ENCODE peak calls at places on chromosomes 4 and X, in nine cellular contexts. One of them, this sample, is unnamed.

GRCh38 chr4:53558061-53558801 is 33.1 kb downstream of the LNX1 start:
- DNase-seq in breast epithelium: no peak
- DNase-seq in CD8-positive, alpha-beta T cell: no peak
- DNase-seq in ovary: no peak
- DNase-seq in heart right ventricle: no peak
- DNase-seq in ascending aorta: no peak
- DNase-seq in CD4-positive, alpha-beta T cell: no peak
- DNase-seq in A549: no peak
- DNase-seq in cardiac muscle cell: no peak
- DNase-seq in this sample: no peak

GRCh38 chr4:159856451-159856850 is 753.6 kb downstream of the RAPGEF2 start:
- DNase-seq in ascending aorta: no peak
- DNase-seq in cardiac muscle cell: peak
- DNase-seq in A549: no peak
- DNase-seq in CD4-positive, alpha-beta T cell: no peak
- DNase-seq in CD8-positive, alpha-beta T cell: no peak
- DNase-seq in heart right ventricle: no peak
- DNase-seq in ovary: no peak
- DNase-seq in breast epithelium: no peak
- DNase-seq in this sample: no peak

GRCh38 chr4:117429506-117429905 is 344.1 kb upstream of the TRAM1L1 start:
- DNase-seq in ascending aorta: no peak
- DNase-seq in CD4-positive, alpha-beta T cell: no peak
- DNase-seq in cardiac muscle cell: no peak
- DNase-seq in breast epithelium: no peak
- DNase-seq in CD8-positive, alpha-beta T cell: no peak
- DNase-seq in ovary: no peak
- DNase-seq in heart right ventricle: no peak
- DNase-seq in A549: no peak
- DNase-seq in this sample: no peak

GRCh38 chrX:68503830-68504229 is 5.0 kb downstream of the YIPF6 start:
- DNase-seq in ovary: no peak
- DNase-seq in breast epithelium: no peak
- DNase-seq in CD4-positive, alpha-beta T cell: no peak
- DNase-seq in A549: no peak
- DNase-seq in cardiac muscle cell: no peak
- DNase-seq in ascending aorta: no peak
- DNase-seq in CD8-positive, alpha-beta T cell: no peak
- DNase-seq in heart right ventricle: no peak
- DNase-seq in this sample: no peak

GRCh38 chrX:31993635-31994034 is 921.8 kb upstream of the FTHL17 start:
- DNase-seq in CD4-positive, alpha-beta T cell: no peak
- DNase-seq in breast epithelium: no peak
- DNase-seq in ovary: no peak
- DNase-seq in A549: no peak
- DNase-seq in ascending aorta: no peak
- DNase-seq in cardiac muscle cell: no peak
- DNase-seq in CD8-positive, alpha-beta T cell: no peak
- DNase-seq in heart right ventricle: no peak
- DNase-seq in this sample: no peak

GRCh38 chrX:134004038-134004437 is 18.6 kb upstream of the GPC3 start:
- DNase-seq in heart right ventricle: no peak
- DNase-seq in CD8-positive, alpha-beta T cell: no peak
- DNase-seq in cardiac muscle cell: no peak
- DNase-seq in ovary: no peak
- DNase-seq in CD4-positive, alpha-beta T cell: no peak
- DNase-seq in A549: no peak
- DNase-seq in breast epithelium: no peak
- DNase-seq in ascending aorta: no peak
- DNase-seq in this sample: no peak

GRCh38 chr4:13537832-13538177 is 6.5 kb downstream of the NKX3-2 start:
- DNase-seq in CD8-positive, alpha-beta T cell: no peak
- DNase-seq in A549: no peak
- DNase-seq in heart right ventricle: no peak
- DNase-seq in cardiac muscle cell: no peak
- DNase-seq in breast epithelium: no peak
- DNase-seq in CD4-positive, alpha-beta T cell: no peak
- DNase-seq in ascending aorta: no peak
- DNase-seq in ovary: no peak
- DNase-seq in this sample: no peak

GRCh38 chrX:104522386-104522785 is 43.6 kb upstream of the IL1RAPL2 start:
- DNase-seq in A549: no peak
- DNase-seq in ovary: no peak
- DNase-seq in CD8-positive, alpha-beta T cell: no peak
- DNase-seq in breast epithelium: no peak
- DNase-seq in CD4-positive, alpha-beta T cell: no peak
- DNase-seq in cardiac muscle cell: no peak
- DNase-seq in heart right ventricle: no peak
- DNase-seq in ascending aorta: no peak
- DNase-seq in this sample: no peak

GRCh38 chrX:33211356-33212254 is at the start of gene DMD:
- DNase-seq in A549: no peak
- DNase-seq in CD8-positive, alpha-beta T cell: no peak
- DNase-seq in CD4-positive, alpha-beta T cell: no peak
- DNase-seq in ascending aorta: peak
- DNase-seq in ovary: peak
- DNase-seq in cardiac muscle cell: peak
- DNase-seq in breast epithelium: peak
- DNase-seq in heart right ventricle: peak
- DNase-seq in this sample: peak

GRCh38 chrX:71056857-71057256 is 11.3 kb downstream of the SNX12 start:
- DNase-seq in breast epithelium: no peak
- DNase-seq in cardiac muscle cell: no peak
- DNase-seq in heart right ventricle: no peak
- DNase-seq in CD4-positive, alpha-beta T cell: no peak
- DNase-seq in ovary: no peak
- DNase-seq in A549: no peak
- DNase-seq in ascending aorta: no peak
- DNase-seq in CD8-positive, alpha-beta T cell: no peak
- DNase-seq in this sample: no peak

GRCh38 chr4:151676301-151676700 is 84.5 kb downstream of the GATB start:
- DNase-seq in heart right ventricle: no peak
- DNase-seq in cardiac muscle cell: no peak
- DNase-seq in CD8-positive, alpha-beta T cell: no peak
- DNase-seq in A549: peak
- DNase-seq in ascending aorta: no peak
- DNase-seq in breast epithelium: no peak
- DNase-seq in CD4-positive, alpha-beta T cell: no peak
- DNase-seq in ovary: no peak
- DNase-seq in this sample: no peak

GRCh38 chrX:116436358-116436816 is at the start of gene SLC6A14:
- DNase-seq in heart right ventricle: no peak
- DNase-seq in cardiac muscle cell: no peak
- DNase-seq in ascending aorta: no peak
- DNase-seq in CD8-positive, alpha-beta T cell: no peak
- DNase-seq in A549: peak
- DNase-seq in CD4-positive, alpha-beta T cell: no peak
- DNase-seq in ovary: no peak
- DNase-seq in breast epithelium: peak
- DNase-seq in this sample: no peak

GRCh38 chrX:1389181-1389992 is 2.5 kb downstream of the SLC25A6 start:
- DNase-seq in cardiac muscle cell: no peak
- DNase-seq in A549: no peak
- DNase-seq in ascending aorta: no peak
- DNase-seq in CD4-positive, alpha-beta T cell: no peak
- DNase-seq in heart right ventricle: no peak
- DNase-seq in ovary: peak
- DNase-seq in breast epithelium: no peak
- DNase-seq in CD8-positive, alpha-beta T cell: no peak
- DNase-seq in this sample: no peak

GRCh38 chrX:72308566-72309296 is 3.0 kb upstream of the CITED1 start:
- DNase-seq in ascending aorta: no peak
- DNase-seq in cardiac muscle cell: peak
- DNase-seq in A549: peak
- DNase-seq in ovary: peak
- DNase-seq in heart right ventricle: peak
- DNase-seq in CD4-positive, alpha-beta T cell: peak
- DNase-seq in CD8-positive, alpha-beta T cell: no peak
- DNase-seq in breast epithelium: peak
- DNase-seq in this sample: no peak

GRCh38 chrX:106874075-106874474 is 29.1 kb downstream of the RIPPLY1 start:
- DNase-seq in cardiac muscle cell: peak
- DNase-seq in heart right ventricle: no peak
- DNase-seq in A549: peak
- DNase-seq in CD8-positive, alpha-beta T cell: no peak
- DNase-seq in CD4-positive, alpha-beta T cell: no peak
- DNase-seq in breast epithelium: no peak
- DNase-seq in ovary: no peak
- DNase-seq in ascending aorta: no peak
- DNase-seq in this sample: no peak

GRCh38 chr4:23332266-23332665 is 557.6 kb downstream of the PPARGC1A start:
- DNase-seq in cardiac muscle cell: no peak
- DNase-seq in heart right ventricle: no peak
- DNase-seq in breast epithelium: no peak
- DNase-seq in ascending aorta: no peak
- DNase-seq in ovary: no peak
- DNase-seq in CD8-positive, alpha-beta T cell: no peak
- DNase-seq in CD4-positive, alpha-beta T cell: no peak
- DNase-seq in A549: no peak
- DNase-seq in this sample: no peak

GRCh38 chr4:35652197-35652596 is 592.1 kb downstream of the ARAP2 start:
- DNase-seq in A549: no peak
- DNase-seq in CD4-positive, alpha-beta T cell: no peak
- DNase-seq in breast epithelium: no peak
- DNase-seq in ascending aorta: no peak
- DNase-seq in ovary: no peak
- DNase-seq in heart right ventricle: no peak
- DNase-seq in CD8-positive, alpha-beta T cell: no peak
- DNase-seq in cardiac muscle cell: no peak
- DNase-seq in this sample: no peak

DNA sequence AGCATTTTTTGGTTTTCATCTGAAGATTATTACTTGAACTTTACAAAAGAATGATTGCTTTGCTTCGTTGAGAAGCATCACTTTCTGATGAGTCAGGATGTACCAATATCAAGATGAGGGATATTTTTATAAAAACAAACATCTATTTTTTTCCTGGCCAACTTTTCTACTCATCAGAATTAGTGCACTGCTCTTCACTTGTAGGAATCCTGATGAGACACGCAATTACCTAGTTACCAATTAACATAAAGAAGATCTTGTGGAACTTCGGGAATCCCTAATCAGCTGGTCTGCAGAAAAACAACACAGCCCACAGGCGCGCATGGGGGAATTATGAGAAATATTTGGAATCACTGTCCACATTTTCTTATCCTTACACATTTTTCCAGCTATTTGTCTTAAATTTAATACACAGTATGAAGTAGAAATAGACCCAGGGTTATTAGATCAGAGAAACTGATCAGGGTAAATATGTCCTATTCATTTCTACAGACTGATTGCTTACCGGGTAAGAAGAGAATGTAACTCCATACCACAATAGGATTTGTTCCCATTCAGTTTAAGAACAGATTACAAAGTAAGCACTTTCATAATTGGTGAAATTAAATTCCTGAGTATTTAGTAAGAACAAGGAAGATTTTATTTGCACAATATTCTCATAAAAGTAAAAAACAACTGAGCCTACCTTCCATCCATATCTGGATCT is 50.9 kb downstream of the MFAP3L start:
- DNase-seq in A549: no peak
- DNase-seq in CD4-positive, alpha-beta T cell: no peak
- DNase-seq in CD8-positive, alpha-beta T cell: no peak
- DNase-seq in ovary: no peak
- DNase-seq in cardiac muscle cell: no peak
- DNase-seq in ascending aorta: no peak
- DNase-seq in heart right ventricle: no peak
- DNase-seq in breast epithelium: no peak
- DNase-seq in this sample: no peak
- H3K27ac ChIP-seq in A549: peak
- H3K27ac ChIP-seq in CD4-positive, alpha-beta T cell: no peak
- H3K27ac ChIP-seq in CD8-positive, alpha-beta T cell: no peak
- H3K27ac ChIP-seq in ovary: no peak
- H3K27ac ChIP-seq in cardiac muscle cell: no peak
- H3K27ac ChIP-seq in ascending aorta: no peak
- H3K27ac ChIP-seq in heart right ventricle: no peak
- H3K27ac ChIP-seq in breast epithelium: no peak
- H3K27ac ChIP-seq in this sample: no peak

GRCh38 chrX:9897761-9898161 is 69.4 kb upstream of the CLDN34 start:
- DNase-seq in CD4-positive, alpha-beta T cell: no peak
- DNase-seq in ovary: no peak
- DNase-seq in ascending aorta: no peak
- DNase-seq in heart right ventricle: no peak
- DNase-seq in A549: no peak
- DNase-seq in CD8-positive, alpha-beta T cell: no peak
- DNase-seq in breast epithelium: no peak
- DNase-seq in cardiac muscle cell: no peak
- DNase-seq in this sample: no peak
- H3K27ac ChIP-seq in CD4-positive, alpha-beta T cell: no peak
- H3K27ac ChIP-seq in ovary: no peak
- H3K27ac ChIP-seq in ascending aorta: no peak
- H3K27ac ChIP-seq in heart right ventricle: no peak
- H3K27ac ChIP-seq in A549: no peak
- H3K27ac ChIP-seq in CD8-positive, alpha-beta T cell: no peak
- H3K27ac ChIP-seq in breast epithelium: no peak
- H3K27ac ChIP-seq in cardiac muscle cell: no peak
- H3K27ac ChIP-seq in this sample: peak

DNA sequence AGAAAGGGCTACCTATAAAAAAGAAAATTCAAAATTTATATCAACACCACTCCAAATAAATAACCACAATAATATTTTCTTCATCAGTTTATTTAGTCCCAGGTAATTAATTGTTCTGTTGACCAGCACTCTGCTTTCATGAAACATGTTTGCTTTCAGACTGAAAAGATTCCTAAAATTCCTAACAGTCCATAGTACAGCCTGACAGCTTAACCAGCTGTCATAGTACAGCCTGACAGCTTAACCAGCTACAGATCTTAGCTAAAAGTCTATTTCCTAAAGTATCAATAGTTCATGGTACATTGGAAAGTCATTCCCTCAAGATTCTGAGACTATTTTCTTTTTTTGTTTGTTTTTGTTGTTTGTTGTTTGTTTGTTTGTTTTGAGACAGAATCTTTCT is 144.1 kb upstream of the DDX53 start:
- DNase-seq in heart right ventricle: no peak
- DNase-seq in ovary: no peak
- DNase-seq in CD8-positive, alpha-beta T cell: no peak
- DNase-seq in breast epithelium: no peak
- DNase-seq in cardiac muscle cell: peak
- DNase-seq in CD4-positive, alpha-beta T cell: no peak
- DNase-seq in A549: no peak
- DNase-seq in ascending aorta: no peak
- DNase-seq in this sample: no peak
- H3K27ac ChIP-seq in heart right ventricle: no peak
- H3K27ac ChIP-seq in ovary: no peak
- H3K27ac ChIP-seq in CD8-positive, alpha-beta T cell: no peak
- H3K27ac ChIP-seq in breast epithelium: no peak
- H3K27ac ChIP-seq in cardiac muscle cell: no peak
- H3K27ac ChIP-seq in CD4-positive, alpha-beta T cell: no peak
- H3K27ac ChIP-seq in A549: no peak
- H3K27ac ChIP-seq in ascending aorta: no peak
- H3K27ac ChIP-seq in this sample: no peak

DNA sequence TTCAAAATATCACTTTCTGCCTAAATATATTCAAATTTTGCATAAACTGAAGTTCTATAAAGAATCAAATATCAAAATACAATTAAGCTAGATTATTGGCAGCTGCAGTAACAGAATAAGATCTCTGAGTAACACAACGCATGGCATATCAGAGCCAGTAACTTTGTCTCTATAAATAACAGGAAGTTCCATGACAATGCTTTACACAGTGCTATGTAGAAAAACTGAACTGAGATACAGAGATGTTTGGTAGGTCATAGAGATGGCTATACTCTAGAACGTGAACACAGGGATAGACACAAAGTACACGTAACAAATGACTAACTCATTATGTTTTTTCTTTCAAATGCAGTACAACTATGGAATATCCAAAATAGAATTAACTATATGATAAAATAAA is 18.2 kb downstream of the UBE2D3 start:
- DNase-seq in heart right ventricle: no peak
- DNase-seq in CD8-positive, alpha-beta T cell: no peak
- DNase-seq in ascending aorta: no peak
- DNase-seq in cardiac muscle cell: no peak
- DNase-seq in A549: no peak
- DNase-seq in CD4-positive, alpha-beta T cell: no peak
- DNase-seq in ovary: no peak
- DNase-seq in breast epithelium: no peak
- DNase-seq in this sample: no peak
- H3K27ac ChIP-seq in heart right ventricle: peak
- H3K27ac ChIP-seq in CD8-positive, alpha-beta T cell: no peak
- H3K27ac ChIP-seq in ascending aorta: no peak
- H3K27ac ChIP-seq in cardiac muscle cell: peak
- H3K27ac ChIP-seq in A549: no peak
- H3K27ac ChIP-seq in CD4-positive, alpha-beta T cell: no peak
- H3K27ac ChIP-seq in ovary: no peak
- H3K27ac ChIP-seq in breast epithelium: no peak
- H3K27ac ChIP-seq in this sample: no peak

This sample was measured in substantia nigra.